ENCODE peak calls at places on chromosomes 11 and 22, in ten cellular contexts. One of them, this sample, is unnamed.
A peak's percentile ranks its signal among the peaks of the same experiment; 100 is the strongest.

GRCh38 chr11:10490398-10491232 is 35.6 kb downstream of the AMPD3 start:
- DNase-seq in H54: peak; percentile 96
- DNase-seq in IMR-90: peak; percentile 99
- DNase-seq in sigmoid colon: peak; percentile 91
- DNase-seq in GM12891: no peak
- DNase-seq in erythroblast: peak; percentile 62
- DNase-seq in H1: no peak
- DNase-seq in A549: peak; percentile 88
- DNase-seq in right lobe of liver: no peak
- DNase-seq in ovary: peak; percentile 79
- DNase-seq in this sample: peak; percentile 68

GRCh38 chr11:72075109-72075508 is 5.2 kb downstream of the NUMA1 start:
- DNase-seq in H54: no peak
- DNase-seq in IMR-90: no peak
- DNase-seq in right lobe of liver: no peak
- DNase-seq in erythroblast: peak; percentile 35
- DNase-seq in GM12891: no peak
- DNase-seq in ovary: no peak
- DNase-seq in H1: no peak
- DNase-seq in A549: peak; percentile 35
- DNase-seq in sigmoid colon: no peak
- DNase-seq in this sample: no peak

GRCh38 chr11:71437879-71438278 is 10.3 kb downstream of the DHCR7 start:
- DNase-seq in sigmoid colon: no peak
- DNase-seq in erythroblast: no peak
- DNase-seq in right lobe of liver: no peak
- DNase-seq in H1: no peak
- DNase-seq in ovary: no peak
- DNase-seq in H54: no peak
- DNase-seq in GM12891: no peak
- DNase-seq in A549: no peak
- DNase-seq in IMR-90: no peak
- DNase-seq in this sample: no peak

GRCh38 chr22:25644122-25644521 is 79.6 kb downstream of the GRK3 start:
- DNase-seq in H54: no peak
- DNase-seq in erythroblast: no peak
- DNase-seq in H1: no peak
- DNase-seq in sigmoid colon: no peak
- DNase-seq in IMR-90: peak; percentile 6
- DNase-seq in GM12891: no peak
- DNase-seq in ovary: no peak
- DNase-seq in A549: no peak
- DNase-seq in right lobe of liver: no peak
- DNase-seq in this sample: no peak

GRCh38 chr11:1057806-1058205 is 16.9 kb upstream of the MUC2 start:
- DNase-seq in H54: no peak
- DNase-seq in erythroblast: no peak
- DNase-seq in ovary: no peak
- DNase-seq in sigmoid colon: no peak
- DNase-seq in GM12891: no peak
- DNase-seq in H1: no peak
- DNase-seq in right lobe of liver: no peak
- DNase-seq in IMR-90: no peak
- DNase-seq in A549: no peak
- DNase-seq in this sample: peak; percentile 1

GRCh38 chr11:12087075-12087775 is 23.2 kb upstream of the MICAL2 start:
- DNase-seq in ovary: no peak
- DNase-seq in IMR-90: peak; percentile 78
- DNase-seq in A549: peak; percentile 81
- DNase-seq in right lobe of liver: no peak
- DNase-seq in H54: no peak
- DNase-seq in GM12891: no peak
- DNase-seq in erythroblast: peak; percentile 62
- DNase-seq in H1: no peak
- DNase-seq in sigmoid colon: no peak
- DNase-seq in this sample: no peak

GRCh38 chr11:44877908-44878459 is 72.7 kb downstream of the TP53I11 start:
- DNase-seq in erythroblast: no peak
- DNase-seq in A549: no peak
- DNase-seq in sigmoid colon: no peak
- DNase-seq in IMR-90: no peak
- DNase-seq in H1: no peak
- DNase-seq in ovary: peak; percentile 62
- DNase-seq in right lobe of liver: no peak
- DNase-seq in GM12891: no peak
- DNase-seq in H54: no peak
- DNase-seq in this sample: no peak

GRCh38 chr11:35030716-35031213 is 108.2 kb upstream of the CD44 start:
- DNase-seq in H54: peak; percentile 61
- DNase-seq in right lobe of liver: no peak
- DNase-seq in erythroblast: peak; percentile 86
- DNase-seq in A549: peak; percentile 91
- DNase-seq in sigmoid colon: peak; percentile 69
- DNase-seq in IMR-90: peak; percentile 98
- DNase-seq in H1: no peak
- DNase-seq in ovary: no peak
- DNase-seq in GM12891: no peak
- DNase-seq in this sample: peak; percentile 45

GRCh38 chr11:35142481-35143207 is 3.7 kb downstream of the CD44 start:
- DNase-seq in right lobe of liver: no peak
- DNase-seq in A549: no peak
- DNase-seq in GM12891: no peak
- DNase-seq in H54: no peak
- DNase-seq in ovary: no peak
- DNase-seq in sigmoid colon: no peak
- DNase-seq in IMR-90: peak; percentile 82
- DNase-seq in H1: no peak
- DNase-seq in erythroblast: peak; percentile 32
- DNase-seq in this sample: no peak

GRCh38 chr22:39278040-39278439 is 33.3 kb upstream of the PDGFB start:
- DNase-seq in right lobe of liver: no peak
- DNase-seq in sigmoid colon: no peak
- DNase-seq in A549: no peak
- DNase-seq in GM12891: no peak
- DNase-seq in ovary: no peak
- DNase-seq in H54: peak; percentile 48
- DNase-seq in H1: no peak
- DNase-seq in erythroblast: no peak
- DNase-seq in IMR-90: peak; percentile 53
- DNase-seq in this sample: no peak

GRCh38 chr22:48442663-48443062 is 1385.0 kb downstream of the BRD1 start:
- DNase-seq in erythroblast: no peak
- DNase-seq in H54: no peak
- DNase-seq in GM12891: no peak
- DNase-seq in ovary: no peak
- DNase-seq in H1: no peak
- DNase-seq in IMR-90: no peak
- DNase-seq in A549: no peak
- DNase-seq in right lobe of liver: peak; percentile 29
- DNase-seq in sigmoid colon: no peak
- DNase-seq in this sample: no peak

GRCh38 chr11:57542582-57542981 is 5.2 kb downstream of the SMTNL1 start:
- DNase-seq in H54: no peak
- DNase-seq in sigmoid colon: no peak
- DNase-seq in GM12891: no peak
- DNase-seq in IMR-90: no peak
- DNase-seq in right lobe of liver: no peak
- DNase-seq in H1: no peak
- DNase-seq in ovary: no peak
- DNase-seq in A549: no peak
- DNase-seq in erythroblast: no peak
- DNase-seq in this sample: no peak

GRCh38 chr11:95920460-95921105 is 3.3 kb downstream of the MTMR2 start:
- DNase-seq in A549: no peak
- DNase-seq in IMR-90: peak; percentile 42
- DNase-seq in ovary: no peak
- DNase-seq in H1: no peak
- DNase-seq in H54: no peak
- DNase-seq in right lobe of liver: no peak
- DNase-seq in sigmoid colon: no peak
- DNase-seq in erythroblast: peak; percentile 38
- DNase-seq in GM12891: no peak
- DNase-seq in this sample: no peak

GRCh38 chr11:115146425-115146824 is 357.8 kb downstream of the CADM1 start:
- DNase-seq in A549: no peak
- DNase-seq in sigmoid colon: no peak
- DNase-seq in ovary: no peak
- DNase-seq in H1: no peak
- DNase-seq in H54: no peak
- DNase-seq in IMR-90: no peak
- DNase-seq in GM12891: no peak
- DNase-seq in erythroblast: no peak
- DNase-seq in right lobe of liver: no peak
- DNase-seq in this sample: no peak

GRCh38 chr11:98940913-98941312 is 79.8 kb upstream of the CNTN5 start:
- DNase-seq in GM12891: no peak
- DNase-seq in IMR-90: no peak
- DNase-seq in ovary: no peak
- DNase-seq in right lobe of liver: no peak
- DNase-seq in sigmoid colon: no peak
- DNase-seq in H54: no peak
- DNase-seq in erythroblast: no peak
- DNase-seq in A549: no peak
- DNase-seq in H1: peak; percentile 3
- DNase-seq in this sample: no peak

GRCh38 chr11:20762112-20762511 is 92.7 kb downstream of the NELL1 start:
- DNase-seq in H1: no peak
- DNase-seq in sigmoid colon: no peak
- DNase-seq in GM12891: no peak
- DNase-seq in erythroblast: no peak
- DNase-seq in H54: no peak
- DNase-seq in A549: no peak
- DNase-seq in right lobe of liver: no peak
- DNase-seq in ovary: no peak
- DNase-seq in IMR-90: no peak
- DNase-seq in this sample: no peak
- TF ChIP-seq POLR2A in H1: no peak
- TF ChIP-seq POLR2A in sigmoid colon: no peak
- TF ChIP-seq POLR2A in GM12891: no peak
- TF ChIP-seq POLR2A in erythroblast: no peak
- TF ChIP-seq POLR2A in H54: no peak
- TF ChIP-seq POLR2A in A549: no peak
- TF ChIP-seq POLR2A in right lobe of liver: no peak
- TF ChIP-seq POLR2A in ovary: no peak
- TF ChIP-seq POLR2A in IMR-90: no peak
- TF ChIP-seq POLR2A in this sample: no peak

GRCh38 chr11:65538915-65539374 is 14.1 kb downstream of the SCYL1 start:
- DNase-seq in H1: no peak
- DNase-seq in sigmoid colon: no peak
- DNase-seq in IMR-90: no peak
- DNase-seq in A549: no peak
- DNase-seq in H54: no peak
- DNase-seq in right lobe of liver: no peak
- DNase-seq in GM12891: no peak
- DNase-seq in erythroblast: no peak
- DNase-seq in ovary: no peak
- DNase-seq in this sample: no peak
- TF ChIP-seq POLR2A in H1: no peak
- TF ChIP-seq POLR2A in sigmoid colon: no peak
- TF ChIP-seq POLR2A in IMR-90: peak; percentile 16
- TF ChIP-seq POLR2A in A549: no peak
- TF ChIP-seq POLR2A in H54: no peak
- TF ChIP-seq POLR2A in right lobe of liver: no peak
- TF ChIP-seq POLR2A in GM12891: no peak
- TF ChIP-seq POLR2A in erythroblast: no peak
- TF ChIP-seq POLR2A in ovary: no peak
- TF ChIP-seq POLR2A in this sample: no peak

GRCh38 chr11:82229346-82229745 is 504.3 kb downstream of the FAM181B start:
- DNase-seq in A549: peak; percentile 13
- DNase-seq in H1: no peak
- DNase-seq in sigmoid colon: no peak
- DNase-seq in H54: no peak
- DNase-seq in right lobe of liver: no peak
- DNase-seq in erythroblast: peak; percentile 17
- DNase-seq in ovary: no peak
- DNase-seq in IMR-90: no peak
- DNase-seq in GM12891: no peak
- DNase-seq in this sample: no peak

GRCh38 chr11:82225930-82226329 is 507.7 kb downstream of the FAM181B start:
- DNase-seq in ovary: no peak
- DNase-seq in sigmoid colon: no peak
- DNase-seq in GM12891: no peak
- DNase-seq in H54: no peak
- DNase-seq in right lobe of liver: no peak
- DNase-seq in A549: no peak
- DNase-seq in IMR-90: no peak
- DNase-seq in erythroblast: no peak
- DNase-seq in H1: no peak
- DNase-seq in this sample: no peak

GRCh38 chr11:82225502-82225901 is 508.2 kb downstream of the FAM181B start:
- DNase-seq in GM12891: no peak
- DNase-seq in H1: no peak
- DNase-seq in sigmoid colon: no peak
- DNase-seq in IMR-90: no peak
- DNase-seq in H54: no peak
- DNase-seq in A549: no peak
- DNase-seq in ovary: no peak
- DNase-seq in erythroblast: no peak
- DNase-seq in right lobe of liver: no peak
- DNase-seq in this sample: no peak
- TF ChIP-seq POLR2A in GM12891: no peak
- TF ChIP-seq POLR2A in H1: no peak
- TF ChIP-seq POLR2A in sigmoid colon: no peak
- TF ChIP-seq POLR2A in IMR-90: no peak
- TF ChIP-seq POLR2A in H54: no peak
- TF ChIP-seq POLR2A in A549: no peak
- TF ChIP-seq POLR2A in ovary: no peak
- TF ChIP-seq POLR2A in erythroblast: no peak
- TF ChIP-seq POLR2A in right lobe of liver: no peak
- TF ChIP-seq POLR2A in this sample: no peak

DNA sequence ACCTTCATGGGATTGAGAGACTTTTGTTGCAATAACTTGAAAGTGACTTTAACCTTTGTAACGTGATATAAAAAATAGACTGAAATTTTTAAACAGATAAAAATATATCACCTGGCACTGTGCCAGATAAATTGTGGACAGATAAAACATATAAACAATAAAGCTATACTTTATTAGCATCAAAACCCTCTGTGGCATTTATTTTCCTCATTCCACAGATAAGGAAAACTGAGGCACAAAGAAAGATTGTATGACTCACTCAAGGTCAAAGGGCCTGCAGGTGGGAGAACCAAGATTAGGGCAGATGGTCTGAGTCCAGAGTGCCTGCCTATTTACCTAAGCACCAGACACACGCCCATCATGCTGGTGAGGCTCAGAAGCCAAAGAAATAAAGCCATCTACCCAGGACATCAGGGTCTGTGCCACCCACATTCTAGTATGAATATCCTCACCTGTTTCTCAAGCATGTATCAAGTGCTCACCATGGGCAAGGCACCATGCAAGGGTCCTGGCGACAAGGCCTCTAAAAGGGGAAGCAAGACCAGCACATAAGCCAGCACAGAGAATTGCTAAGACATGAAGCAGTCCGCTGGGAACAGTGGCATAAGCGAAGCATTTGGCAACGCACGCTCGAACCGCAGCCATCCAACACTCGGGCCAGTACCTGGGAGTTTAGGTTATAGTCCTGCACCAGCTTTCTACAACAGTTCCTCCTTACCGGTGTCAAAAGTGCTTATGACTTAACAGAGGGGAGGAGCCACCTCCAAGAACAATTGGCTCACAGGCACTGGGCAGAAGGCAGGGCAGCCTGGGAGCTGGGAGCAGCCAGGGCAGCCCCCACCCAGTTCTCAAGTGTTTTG is 17.6 kb downstream of the MYH9 start:
- DNase-seq in erythroblast: peak; percentile 76
- DNase-seq in H54: no peak
- DNase-seq in right lobe of liver: no peak
- DNase-seq in sigmoid colon: peak; percentile 86
- DNase-seq in IMR-90: peak; percentile 41
- DNase-seq in GM12891: no peak
- DNase-seq in ovary: no peak
- DNase-seq in A549: peak; percentile 58
- DNase-seq in H1: no peak
- DNase-seq in this sample: no peak
- TF ChIP-seq POLR2A in erythroblast: no peak
- TF ChIP-seq POLR2A in H54: no peak
- TF ChIP-seq POLR2A in right lobe of liver: no peak
- TF ChIP-seq POLR2A in sigmoid colon: peak; percentile 19
- TF ChIP-seq POLR2A in IMR-90: no peak
- TF ChIP-seq POLR2A in GM12891: no peak
- TF ChIP-seq POLR2A in ovary: no peak
- TF ChIP-seq POLR2A in A549: no peak
- TF ChIP-seq POLR2A in H1: peak; percentile 35
- TF ChIP-seq POLR2A in this sample: no peak